ENCODE peak calls at places on chromosome 14, in five cellular contexts. J, Q, V, S and L are unnamed samples.

GRCh38 chr14:82009993-82010392 is 476.3 kb upstream of the SEL1L start:
- DNase-seq in S (no peak), V (no peak), J (no peak), Q (no peak), L (no peak)

GRCh38 chr14:94112513-94113060 is 2.1 kb downstream of the IFI27 start:
- DNase-seq in J (no peak), V (no peak), S (no peak), Q (no peak), L (peak; percentile 33)

GRCh38 chr14:52325632-52326031 is 11.5 kb downstream of the PTGER2 start:
- DNase-seq in V (no peak), S (peak; percentile 80), J (no peak), Q (no peak), L (no peak)

GRCh38 chr14:68458840-68459469 is 333.9 kb downstream of the ZFP36L1 start:
- DNase-seq in S (no peak), Q (no peak), V (peak; percentile 56), J (peak; percentile 9), L (peak; percentile 48)

GRCh38 chr14:95040723-95041476 is 116.4 kb downstream of the DICER1 start:
- DNase-seq in V (no peak), S (no peak), J (no peak), Q (no peak), L (no peak)

GRCh38 chr14:79161576-79161975 is 991.4 kb downstream of the NRXN3 start:
- DNase-seq in Q (no peak), V (peak; percentile 80), J (no peak), S (peak; percentile 3), L (no peak)

GRCh38 chr14:51521764-51522163 is 129.9 kb upstream of the FRMD6 start:
- DNase-seq in V (no peak), S (peak; percentile 48), J (no peak), Q (no peak), L (no peak)

GRCh38 chr14:61673305-61673704 is 22.0 kb upstream of the HIF1A start:
- DNase-seq in S (no peak), J (no peak), Q (no peak), V (no peak), L (no peak)

GRCh38 chr14:72796935-72797334 is 97.0 kb downstream of the DPF3 start:
- DNase-seq in Q (no peak), V (peak; percentile 51), S (no peak), J (no peak), L (peak; percentile 70)

GRCh38 chr14:63362305-63362914 is 43.7 kb upstream of the GPHB5 start:
- DNase-seq in Q (no peak), J (no peak), V (peak; percentile 50), S (no peak), L (no peak)

GRCh38 chr14:81710232-81710845 is 176.7 kb upstream of the SEL1L start:
- DNase-seq in S (no peak), J (peak; percentile 8), Q (no peak), V (peak; percentile 62), L (peak; percentile 64)

GRCh38 chr14:29353473-29353872 is 574.2 kb downstream of the PRKD1 start:
- DNase-seq in S (no peak), Q (no peak), J (no peak), V (no peak), L (no peak)

GRCh38 chr14:61813101-61813596 is 50.9 kb downstream of the SNAPC1 start:
- DNase-seq in J (peak; percentile 73), V (peak; percentile 27), Q (no peak), S (no peak), L (no peak)

GRCh38 chr14:72643317-72643801 is 250.5 kb downstream of the DPF3 start:
- DNase-seq in S (peak; percentile 94), J (no peak), V (no peak), Q (no peak), L (no peak)

GRCh38 chr14:59844414-59844813 is 26.2 kb downstream of the RTN1 start:
- DNase-seq in V (no peak), Q (no peak), S (no peak), J (no peak), L (no peak)

GRCh38 chr14:103144085-103144484 is 20.8 kb downstream of the TNFAIP2 start:
- DNase-seq in J (no peak), S (peak; percentile 10), Q (no peak), V (no peak), L (no peak)

GRCh38 chr14:72169521-72169920 is 237.3 kb downstream of the RGS6 start:
- DNase-seq in J (peak; percentile 7), V (no peak), Q (no peak), S (no peak), L (no peak)

GRCh38 chr14:102665665-102666064 is 73.2 kb downstream of the RCOR1 start:
- DNase-seq in J (no peak), Q (no peak), S (no peak), V (no peak), L (no peak)

GRCh38 chr14:101665478-101666078 is 95.9 kb upstream of the PPP2R5C start:
- DNase-seq in J (peak; percentile 63), V (peak; percentile 66), S (peak; percentile 2), Q (no peak), L (peak; percentile 42)

GRCh38 chr14:47240755-47241437 is 434.5 kb downstream of the MDGA2 start:
- DNase-seq in Q (no peak), J (no peak), V (peak; percentile 7), S (no peak), L (no peak)

GRCh38 chr14:51735851-51736250 is 84.1 kb downstream of the FRMD6 start:
- DNase-seq in V (no peak), Q (no peak), S (no peak), J (no peak), L (no peak)

GRCh38 chr14:59254146-59254910 is 65.9 kb downstream of the DAAM1 start:
- DNase-seq in Q (no peak), J (peak; percentile 16), V (no peak), S (peak; percentile 82), L (peak; percentile 70)

GRCh38 chr14:68366656-68367055 is 426.2 kb downstream of the ZFP36L1 start:
- DNase-seq in V (no peak), S (no peak), Q (no peak), J (no peak), L (no peak)

GRCh38 chr14:68947802-68948201 is 31.3 kb downstream of the ACTN1 start:
- DNase-seq in J (no peak), V (peak; percentile 61), Q (no peak), S (no peak), L (peak; percentile 90)

GRCh38 chr14:92728781-92729364 is 19.6 kb downstream of the LGMN start:
- DNase-seq in S (no peak), Q (no peak), V (no peak), J (no peak), L (no peak)

GRCh38 chr14:54901380-54902142 is 1.1 kb downstream of the GCH1 start:
- DNase-seq in J (peak; percentile 48), Q (no peak), V (peak; percentile 40), S (no peak), L (peak; percentile 22)

GRCh38 chr14:71474866-71475265 is 457.4 kb upstream of the RGS6 start:
- DNase-seq in Q (no peak), S (no peak), V (no peak), J (no peak), L (no peak)

GRCh38 chr14:53715390-53715730 is 241.3 kb downstream of the BMP4 start:
- DNase-seq in S (no peak), Q (no peak), J (no peak), V (no peak), L (no peak)

GRCh38 chr14:103021817-103022668 is 35.3 kb downstream of the CDC42BPB start:
- DNase-seq in V (no peak), Q (no peak), S (no peak), J (no peak), L (no peak)

GRCh38 chr14:23693252-23693775 is 57.1 kb downstream of the DHRS2 start:
- DNase-seq in J (no peak), S (no peak), Q (no peak), V (no peak), L (no peak)

GRCh38 chr14:23694085-23694975 is 58.2 kb downstream of the DHRS2 start:
- DNase-seq in Q (no peak), S (no peak), V (no peak), J (no peak), L (no peak)

GRCh38 chr14:23697689-23698088 is 61.5 kb downstream of the DHRS2 start:
- DNase-seq in V (no peak), Q (no peak), J (no peak), S (no peak), L (no peak)

GRCh38 chr14:23696706-23697239 is 60.6 kb downstream of the DHRS2 start:
- DNase-seq in S (no peak), V (no peak), J (no peak), Q (no peak), L (no peak)

GRCh38 chr14:23695220-23695999 is 59.2 kb downstream of the DHRS2 start:
- DNase-seq in Q (no peak), V (peak; percentile 37), J (peak; percentile 7), S (no peak), L (no peak)
- H3K4me3 ChIP-seq in Q (no peak overlapping the region), V (peak overlapping the region; percentile 51), J (no peak overlapping the region), S (no peak overlapping the region), L (no peak overlapping the region)

GRCh38 chr14:64951291-64951690 is 8.7 kb upstream of the GPX2 start:
- DNase-seq in S (no peak), V (no peak), J (no peak), Q (no peak), L (no peak)

GRCh38 chr14:64953310-64953654 is 10.7 kb upstream of the GPX2 start:
- DNase-seq in S (no peak), Q (no peak), V (no peak), J (no peak), L (no peak)

GRCh38 chr14:64953661-64954060 is 11.1 kb upstream of the GPX2 start:
- DNase-seq in Q (no peak), V (no peak), J (peak; percentile 43), S (no peak), L (no peak)

GRCh38 chr14:64951724-64952123 is 9.2 kb upstream of the GPX2 start:
- DNase-seq in J (no peak), S (no peak), Q (no peak), V (no peak), L (no peak)

GRCh38 chr14:64952598-64953309 is 10.2 kb upstream of the GPX2 start:
- DNase-seq in V (peak; percentile 26), Q (no peak), S (no peak), J (no peak), L (no peak)
- H3K9me3 ChIP-seq in V (no peaks in the 10 kb centered on the region), Q (no peaks in the 10 kb centered on the region), S (no peaks in the 10 kb centered on the region), J (no peaks in the 10 kb centered on the region), L (no peaks in the 10 kb centered on the region)

DNA sequence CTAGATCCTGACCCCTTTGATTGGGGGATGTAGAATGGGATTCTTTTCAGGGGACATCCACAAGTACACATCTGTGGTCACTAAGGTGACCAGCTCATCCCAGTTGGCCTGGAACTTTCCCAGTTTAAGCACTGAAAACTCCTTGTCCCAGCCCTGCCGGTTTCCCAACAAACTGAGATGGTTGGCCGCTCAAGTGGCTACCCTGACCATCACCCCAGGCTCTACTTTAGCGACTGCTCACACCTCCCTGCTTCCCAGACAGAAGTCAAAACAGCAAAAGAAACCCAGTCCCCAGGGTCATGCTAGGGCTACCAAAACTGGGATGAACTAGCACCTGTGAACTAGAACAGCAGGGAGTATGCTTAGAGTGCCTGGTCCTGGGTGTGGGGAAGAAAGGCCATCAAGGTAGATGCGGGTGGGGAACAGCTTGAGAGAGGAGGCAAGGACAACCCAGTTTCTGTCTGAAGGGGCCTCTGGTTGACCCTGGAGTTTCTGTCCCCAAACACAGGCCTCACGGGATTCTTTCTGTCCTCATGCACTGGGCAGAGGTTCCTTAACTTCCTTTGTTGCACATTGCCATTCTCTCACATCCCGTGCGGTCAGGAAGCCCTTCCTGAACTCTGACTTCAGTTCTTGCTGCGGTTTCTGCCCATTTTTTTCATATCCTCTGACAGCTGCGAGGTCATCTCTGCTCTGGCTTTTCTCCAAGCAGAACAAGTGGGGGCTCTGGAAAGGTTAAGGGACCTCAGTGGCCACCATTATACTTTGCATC is 1.6 kb downstream of the LTB4R start:
- DNase-seq in S (no peak), J (no peak), V (no peak), Q (peak; percentile 45), L (no peak)
- H3K4me3 ChIP-seq in S (no peak overlapping the region), J (no peak overlapping the region), V (no peak overlapping the region), Q (peak overlapping the region; percentile 2), L (no peak overlapping the region)

GRCh38 chr14:106228541-106229158 is 702.3 kb downstream of the TMEM121 start:
- DNase-seq in S (no peak), V (no peak), Q (peak; percentile 8), J (no peak), L (no peak)
- H3K9me3 ChIP-seq in S (peaks cover 34% of the 10 kb centered on the region), V (no peaks in the 10 kb centered on the region), Q (no peaks in the 10 kb centered on the region), J (no peaks in the 10 kb centered on the region), L (no peaks in the 10 kb centered on the region)